ENCODE peak calls at places on chromosomes 12 and 14, in seven cellular contexts. X is HepG2, S is HCT116, J is H1, W is GM12878, L is SK-N-SH, F is K562. P is an unnamed sample.
A peak's percentile ranks its signal among the peaks of the same experiment; 100 is the strongest.

GRCh38 chr14:52885230-52885629 is 65.6 kb downstream of the FERMT2 start:
- DNase-seq in L (no peak), J (no peak), X (no peak), S (no peak), W (no peak), F (no peak), P (no peak)

GRCh38 chr14:53924754-53925153 is 31.9 kb downstream of the BMP4 start:
- DNase-seq in W (no peak), F (no peak), X (peak; percentile 37), S (peak; percentile 10), J (no peak), L (no peak), P (peak; percentile 75)

GRCh38 chr12:104515899-104516298 is 59.2 kb downstream of the CHST11 start:
- DNase-seq in X (no peak), F (peak; percentile 38), J (no peak), S (no peak), W (no peak), L (no peak), P (peak; percentile 16)

GRCh38 chr14:91257328-91258020 is 13.0 kb upstream of the GPR68 start:
- DNase-seq in W (no peak), S (no peak), X (no peak), L (peak; percentile 75), F (peak; percentile 21), J (no peak), P (no peak)

GRCh38 chr12:118359541-118359915 is 13.2 kb downstream of the TAOK3 start:
- DNase-seq in F (peak; percentile 40), W (no peak), J (no peak), S (no peak), X (no peak), L (no peak), P (no peak)

GRCh38 chr14:68284834-68285233 is 465.3 kb downstream of the RAD51B start:
- DNase-seq in S (no peak), F (no peak), X (no peak), W (peak; percentile 90), J (no peak), L (no peak), P (no peak)

GRCh38 chr12:131230340-131231099 is 276.8 kb downstream of the ADGRD1 start:
- DNase-seq in X (no peak), L (peak; percentile 60), W (no peak), F (peak; percentile 42), S (no peak), J (no peak), P (no peak)

GRCh38 chr12:109434556-109434955 is 42.5 kb downstream of the KCTD10 start:
- DNase-seq in S (no peak), W (no peak), X (no peak), L (no peak), J (no peak), F (no peak), P (no peak)

GRCh38 chr12:51295651-51296050 is 25.4 kb upstream of the SMAGP start:
- DNase-seq in F (no peak), J (no peak), W (no peak), L (no peak), S (no peak), X (no peak), P (peak; percentile 84)

GRCh38 chr14:75513911-75514672 is 8.2 kb upstream of the BATF start:
- DNase-seq in W (peak; percentile 72), J (peak; percentile 46), L (no peak), S (no peak), X (no peak), F (no peak), P (no peak)

GRCh38 chr12:124946440-124946793 is 32.0 kb upstream of the UBC start:
- DNase-seq in F (no peak), W (no peak), L (no peak), X (no peak), S (no peak), J (no peak), P (no peak)

GRCh38 chr12:109770861-109771670 is 57.4 kb downstream of the FAM222A start:
- DNase-seq in W (no peak), X (no peak), S (no peak), L (peak; percentile 34), J (no peak), F (no peak), P (no peak)

GRCh38 chr14:76086636-76087035 is 65.1 kb upstream of the GPATCH2L start:
- DNase-seq in F (no peak), X (no peak), L (no peak), J (no peak), W (no peak), S (no peak), P (no peak)

GRCh38 chr12:71441836-71442566 is 2.4 kb downstream of the LGR5 start:
- DNase-seq in S (no peak), X (no peak), L (no peak), F (no peak), W (no peak), J (no peak), P (no peak)

GRCh38 chr14:101839661-101840060 is 78.2 kb downstream of the PPP2R5C start:
- DNase-seq in F (no peak), J (no peak), W (no peak), L (no peak), S (no peak), X (no peak), P (no peak)

GRCh38 chr14:69580009-69580577 is 5.4 kb upstream of the CCDC177 start:
- DNase-seq in W (no peak), F (peak; percentile 73), S (peak; percentile 37), X (peak; percentile 95), L (peak; percentile 40), J (peak; percentile 76), P (no peak)

GRCh38 chr12:131673519-131674265 is 37.2 kb upstream of the SFSWAP start:
- DNase-seq in W (no peak), S (no peak), F (no peak), J (no peak), L (no peak), X (no peak), P (no peak)

GRCh38 chr14:76653875-76654572 is 107.2 kb upstream of the VASH1 start:
- DNase-seq in W (no peak), X (peak; percentile 76), J (no peak), F (no peak), L (no peak), S (no peak), P (no peak)

GRCh38 chr12:60180298-60180697 is 584.5 kb downstream of the SLC16A7 start:
- DNase-seq in W (no peak), J (no peak), X (no peak), S (no peak), F (no peak), L (no peak), P (no peak)

GRCh38 chr12:94873368-94874085 is 130.0 kb downstream of the NDUFA12 start:
- DNase-seq in W (no peak), L (peak; percentile 89), S (no peak), J (peak; percentile 75), F (no peak), X (no peak), P (no peak)

GRCh38 chr12:116818341-116818856 is 62.8 kb downstream of the HRK start:
- DNase-seq in X (no peak), L (peak; percentile 27), S (no peak), W (no peak), F (peak; percentile 37), J (no peak), P (no peak)

GRCh38 chr14:77040995-77041744 is 12.7 kb upstream of the IRF2BPL start:
- DNase-seq in X (no peak), J (no peak), S (no peak), W (no peak), F (no peak), L (no peak), P (no peak)

GRCh38 chr14:79809849-79810612 is 401.3 kb downstream of the DIO2 start:
- DNase-seq in W (no peak), J (no peak), X (no peak), S (no peak), L (no peak), F (no peak), P (no peak)

GRCh38 chr12:233615-233968 is 19.6 kb upstream of the SLC6A12 start:
- DNase-seq in J (no peak), X (no peak), S (no peak), F (no peak), W (no peak), L (no peak), P (no peak)

GRCh38 chr14:103160321-103161053 is 37.2 kb downstream of the TNFAIP2 start:
- DNase-seq in S (no peak), L (no peak), X (no peak), F (no peak), J (no peak), W (no peak), P (no peak)

GRCh38 chr14:103164006-103164405 is 40.7 kb downstream of the TNFAIP2 start:
- DNase-seq in L (no peak), F (no peak), W (no peak), S (no peak), X (no peak), J (no peak), P (no peak)

GRCh38 chr14:103158688-103159087 is 35.4 kb downstream of the TNFAIP2 start:
- DNase-seq in L (no peak), J (no peak), W (no peak), X (no peak), F (no peak), S (no peak), P (no peak)

GRCh38 chr14:103163199-103163598 is 39.9 kb downstream of the TNFAIP2 start:
- DNase-seq in W (no peak), S (no peak), J (no peak), X (no peak), F (no peak), L (no peak), P (no peak)

GRCh38 chr14:103161054-103161397 is 37.8 kb downstream of the TNFAIP2 start:
- DNase-seq in F (no peak), W (no peak), X (no peak), S (no peak), L (no peak), J (no peak), P (peak; percentile 80)
- TF ChIP-seq JUND in F (no peak), W (no peak), X (no peak), S (no peak), L (no peak), J (no peak), P (no peak)

GRCh38 chr12:101670007-101670671 is 27.3 kb upstream of the CHPT1 start:
- DNase-seq in L (peak; percentile 19), J (no peak), W (no peak), X (peak; percentile 66), S (peak; percentile 62), F (peak; percentile 72), P (peak; percentile 21)
- TF ChIP-seq JUND in L (no peak), J (no peak), W (no peak), X (no peak), S (no peak), F (peak; percentile 8), P (no peak)

GRCh38 chr14:38618514-38618913 is 362.6 kb upstream of the CLEC14A start:
- DNase-seq in L (no peak), W (no peak), X (no peak), J (no peak), S (no peak), F (no peak), P (no peak)

GRCh38 chr14:38611928-38612327 is 356.0 kb upstream of the CLEC14A start:
- DNase-seq in J (no peak), L (no peak), X (no peak), F (no peak), S (no peak), W (no peak), P (no peak)

GRCh38 chr14:38616959-38617358 is 361.1 kb upstream of the CLEC14A start:
- DNase-seq in L (no peak), J (no peak), W (no peak), F (no peak), S (no peak), X (no peak), P (peak; percentile 17)
- TF ChIP-seq JUND in L (no peak), J (no peak), W (no peak), F (no peak), S (no peak), X (no peak), P (no peak)

GRCh38 chr12:56749853-56750252 is 2.3 kb downstream of the PRIM1 start:
- DNase-seq in X (no peak), F (no peak), W (no peak), L (no peak), J (no peak), S (no peak), P (no peak)
- TF ChIP-seq JUND in X (no peak), F (no peak), W (no peak), L (no peak), J (no peak), S (no peak), P (no peak)

P was measured in T47D.